ENCODE peak calls at places on chromosomes 3 and 15, in five cellular contexts. Z, W, A, C and E are unnamed samples.

GRCh38 chr3:49500408-49501257 is 30.6 kb downstream of the DAG1 start:
- DNase-seq in Z (peak; percentile 89), W (peak; percentile 33), A (no peak), C (no peak), E (no peak)

GRCh38 chr15:60672400-60672799 is 193.5 kb upstream of the ICE2 start:
- DNase-seq in Z (peak; percentile 18), W (no peak), A (no peak), C (no peak), E (peak; percentile 44)

GRCh38 chr3:194003128-194004057 is 132.6 kb upstream of the HES1 start:
- DNase-seq in Z (peak; percentile 47), W (peak; percentile 95), A (peak; percentile 41), C (peak; percentile 11), E (peak; percentile 68)

GRCh38 chr3:4828279-4829030 is 150.8 kb upstream of the BHLHE40 start:
- DNase-seq in Z (no peak), W (peak; percentile 53), A (no peak), C (no peak), E (no peak)

GRCh38 chr3:136567599-136568188 is 184.5 kb downstream of the STAG1 start:
- DNase-seq in Z (no peak), W (no peak), A (no peak), C (no peak), E (no peak)

GRCh38 chr3:191328963-191329653 is at the start of gene CCDC50:
- DNase-seq in Z (peak; percentile 77), W (peak; percentile 79), A (no peak), C (no peak), E (peak; percentile 90)

GRCh38 chr3:152193673-152194267 is 75.0 kb upstream of the MBNL1 start:
- DNase-seq in Z (no peak), W (no peak), A (no peak), C (no peak), E (no peak)

GRCh38 chr3:49723301-49723630 is 485 bp downstream of the GMPPB start:
- DNase-seq in Z (peak; percentile 40), W (peak; percentile 52), A (no peak), C (no peak), E (peak; percentile 69)

GRCh38 chr3:107938128-107938527 is 152.7 kb downstream of the CD47 start:
- DNase-seq in Z (peak; percentile 4), W (no peak), A (no peak), C (no peak), E (peak; percentile 72)

GRCh38 chr3:139199421-139200010 is 144.3 kb upstream of the MRPS22 start:
- DNase-seq in Z (no peak), W (no peak), A (no peak), C (no peak), E (no peak)

GRCh38 chr15:83955806-83956265 is 279.7 kb upstream of the GOLGA6L4 start:
- DNase-seq in Z (no peak), W (no peak), A (no peak), C (peak; percentile 87), E (no peak)

GRCh38 chr15:69290346-69291164 is 8.2 kb upstream of the PAQR5 start:
- DNase-seq in Z (no peak), W (no peak), A (no peak), C (no peak), E (no peak)

GRCh38 chr3:40623567-40623966 is 98.8 kb downstream of the ZNF621 start:
- DNase-seq in Z (no peak), W (peak; percentile 28), A (no peak), C (peak; percentile 63), E (no peak)

GRCh38 chr3:134294302-134294925 is 43.8 kb upstream of the RYK start:
- DNase-seq in Z (no peak), W (no peak), A (no peak), C (peak; percentile 75), E (no peak)

GRCh38 chr3:126014252-126014651 is 45.3 kb downstream of the ROPN1B start:
- DNase-seq in Z (no peak), W (no peak), A (no peak), C (no peak), E (no peak)

GRCh38 chr15:75056036-75056435 is 32.6 kb downstream of the PPCDC start:
- DNase-seq in Z (no peak), W (no peak), A (no peak), C (no peak), E (no peak)

GRCh38 chr3:13460341-13460736 is 19.8 kb upstream of the HDAC11 start:
- DNase-seq in Z (no peak), W (no peak), A (no peak), C (no peak), E (no peak)

GRCh38 chr15:80474224-80474619 is 70.0 kb downstream of the ARNT2 start:
- DNase-seq in Z (no peak), W (no peak), A (no peak), C (no peak), E (no peak)

GRCh38 chr3:47225310-47225906 is 57.2 kb downstream of the KIF9 start:
- DNase-seq in Z (no peak), W (no peak), A (no peak), C (peak; percentile 77), E (no peak)

GRCh38 chr15:26050979-26051378 is 187.9 kb upstream of the ATP10A start:
- DNase-seq in Z (no peak), W (no peak), A (no peak), C (no peak), E (no peak)

GRCh38 chr3:36957862-36958686 is 13.2 kb upstream of the TRANK1 start:
- DNase-seq in Z (no peak), W (peak; percentile 95), A (no peak), C (no peak), E (no peak)

GRCh38 chr3:10599017-10599416 is 93.6 kb upstream of the ATP2B2 start:
- DNase-seq in Z (no peak), W (no peak), A (no peak), C (no peak), E (no peak)

GRCh38 chr3:123287962-123288302 is 86.2 kb downstream of the SEC22A start:
- DNase-seq in Z (no peak), W (no peak), A (no peak), C (no peak), E (no peak)

GRCh38 chr3:105868450-105868744 is 415 bp downstream of the CBLB start:
- DNase-seq in Z (peak; percentile 35), W (peak; percentile 12), A (no peak), C (no peak), E (peak; percentile 71)

GRCh38 chr3:188217681-188218080 is 63.7 kb downstream of the LPP start:
- DNase-seq in Z (no peak), W (no peak), A (no peak), C (no peak), E (no peak)

GRCh38 chr3:71384393-71384792 is 199.1 kb downstream of the FOXP1 start:
- DNase-seq in Z (no peak), W (no peak), A (no peak), C (no peak), E (no peak)

GRCh38 chr3:192054881-192055280 is 593.9 kb downstream of the PYDC2 start:
- DNase-seq in Z (no peak), W (no peak), A (no peak), C (no peak), E (no peak)

GRCh38 chr15:90035095-90035834 is 34.1 kb downstream of the ZNF710 start:
- DNase-seq in Z (peak; percentile 81), W (no peak), A (no peak), C (no peak), E (no peak)

GRCh38 chr3:25040739-25041138 is 387.3 kb upstream of the RARB start:
- DNase-seq in Z (no peak), W (no peak), A (no peak), C (no peak), E (no peak)

GRCh38 chr15:42577514-42578031 is 2.2 kb downstream of the STARD9 start:
- DNase-seq in Z (no peak), W (no peak), A (no peak), C (no peak), E (no peak)

GRCh38 chr15:83287541-83288027 is 3.1 kb upstream of the BNC1 start:
- DNase-seq in Z (no peak), W (no peak), A (no peak), C (no peak), E (no peak)

GRCh38 chr3:133886031-133886722 is 9.5 kb downstream of the RAB6B start:
- DNase-seq in Z (no peak), W (no peak), A (no peak), C (no peak), E (no peak)

DNA sequence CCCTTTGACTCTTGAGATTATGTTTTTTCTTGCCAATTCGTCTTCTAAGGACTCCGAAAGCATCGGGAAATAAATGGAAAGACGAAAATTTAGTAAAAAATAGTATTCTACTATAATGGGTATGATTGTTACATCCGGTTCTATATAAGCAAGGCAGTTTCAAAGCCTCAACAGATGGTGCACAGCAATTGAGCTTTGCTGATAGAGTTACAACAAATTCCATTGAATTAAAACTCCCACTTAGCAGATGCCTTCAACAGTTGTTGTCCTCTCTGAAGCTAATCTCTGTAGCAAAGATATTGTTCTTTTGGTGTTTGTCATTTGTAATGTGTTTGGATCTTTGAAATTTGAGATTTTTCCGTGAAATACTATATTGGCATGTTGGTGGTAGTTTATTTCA is 16.1 kb upstream of the GHSR start:
- DNase-seq in Z (no peak), W (no peak), A (no peak), C (no peak), E (no peak)
- TF ChIP-seq CREB1 in Z (no peak), W (no peak), A (no peak), C (no peak), E (no peak)

DNA sequence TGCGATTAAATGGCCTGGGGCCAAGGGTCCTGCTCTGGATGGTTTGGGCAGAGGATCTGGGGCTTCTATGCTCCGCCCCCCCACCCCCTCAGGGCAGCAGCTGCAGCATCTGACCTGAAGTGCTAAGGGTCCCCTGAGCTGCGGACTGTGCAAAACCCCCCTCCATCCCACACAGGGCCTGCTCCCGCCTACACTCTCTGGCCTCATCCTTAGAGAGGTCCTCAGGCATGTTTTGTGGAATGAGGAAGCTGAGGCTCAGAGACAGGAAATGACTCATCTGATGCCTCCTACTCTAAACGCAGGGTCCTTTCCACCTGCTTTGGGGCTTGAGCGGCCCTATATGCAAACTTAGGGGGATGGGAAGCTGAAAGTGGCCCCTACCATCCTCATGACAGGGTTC is 59.5 kb upstream of the CTSH start:
- DNase-seq in Z (peak; percentile 62), W (peak; percentile 27), A (no peak), C (peak; percentile 86), E (peak; percentile 68)
- TF ChIP-seq POLR2AphosphoS5 in Z (no peak), W (no peak), A (peak; percentile 64), C (peak; percentile 29), E (no peak)

GRCh38 chr3:42582474-42583070 is 805 bp upstream of the SEC22C start:
- DNase-seq in Z (no peak), W (no peak), A (no peak), C (no peak), E (peak; percentile 64)

GRCh38 chr3:42581709-42582473 is at the start of gene SEC22C:
- DNase-seq in Z (peak; percentile 87), W (peak; percentile 99), A (peak; percentile 88), C (peak; percentile 73), E (peak; percentile 98)

GRCh38 chr3:42578054-42578453 is 3.7 kb downstream of the SEC22C start:
- DNase-seq in Z (no peak), W (no peak), A (no peak), C (no peak), E (no peak)

DNA sequence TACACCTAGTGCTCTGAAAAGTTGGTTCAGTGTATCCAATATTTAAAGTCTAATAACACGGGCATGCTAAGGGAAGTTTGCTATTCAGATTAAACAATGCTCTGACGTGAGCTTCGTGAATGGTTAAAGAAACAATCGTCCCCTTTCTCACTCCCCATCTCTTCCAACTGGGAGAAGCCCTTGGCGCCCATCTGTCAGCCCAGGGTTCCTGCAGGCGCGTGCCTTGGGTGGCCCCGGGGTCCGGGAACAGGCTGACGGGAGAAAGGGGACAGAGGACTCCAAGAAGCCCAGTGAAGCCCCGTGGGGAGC is 413 bp downstream of the SEC22C start:
- DNase-seq in Z (no peak), W (no peak), A (no peak), C (no peak), E (no peak)
- TF ChIP-seq CREB1 in Z (no peak), W (no peak), A (no peak), C (no peak), E (no peak)

GRCh38 chr15:81596159-81596865 is 222.3 kb upstream of the TMC3 start:
- DNase-seq in Z (no peak), W (no peak), A (no peak), C (no peak), E (no peak)
- TF ChIP-seq POLR2AphosphoS5 in Z (no peak), W (no peak), A (no peak), C (no peak), E (no peak)